ENCODE peak calls at places on chromosomes 3 and 15, in four cellular contexts. K is NB4, M is A549, W is IMR-90. Z is an unnamed sample.

GRCh38 chr3:43031490-43032216 is 52.5 kb downstream of the GASK1A start:
- DNase-seq in K (no peak), M (no peak), W (no peak), Z (no peak)

GRCh38 chr3:13708301-13708700 is 159.4 kb downstream of the FBLN2 start:
- DNase-seq in K (no peak), M (no peak), W (no peak), Z (no peak)

GRCh38 chr15:58510715-58511465 is 79.1 kb downstream of the LIPC start:
- DNase-seq in K (no peak), M (no peak), W (peak; percentile 51), Z (peak; percentile 68)

GRCh38 chr3:179148446-179149238 is 485 bp downstream of the PIK3CA start:
- DNase-seq in K (peak; percentile 71), M (peak; percentile 18), W (peak; percentile 28), Z (peak; percentile 41)

GRCh38 chr3:72951259-72951722 is 45.3 kb upstream of the PPP4R2 start:
- DNase-seq in K (no peak), M (no peak), W (no peak), Z (no peak)

GRCh38 chr3:51332156-51332555 is 52.9 kb upstream of the MANF start:
- DNase-seq in K (no peak), M (no peak), W (no peak), Z (no peak)

GRCh38 chr3:12659316-12660015 is 4.5 kb downstream of the RAF1 start:
- DNase-seq in K (no peak), M (no peak), W (no peak), Z (no peak)

GRCh38 chr3:149968216-149968615 is 2.5 kb downstream of the PFN2 start:
- DNase-seq in K (no peak), M (peak; percentile 13), W (peak; percentile 48), Z (no peak)

GRCh38 chr3:71962561-71963240 is 177.8 kb upstream of the PROK2 start:
- DNase-seq in K (no peak), M (no peak), W (peak; percentile 23), Z (peak; percentile 4)

GRCh38 chr3:110583373-110583935 is 488.2 kb upstream of the NECTIN3 start:
- DNase-seq in K (no peak), M (peak; percentile 65), W (peak; percentile 41), Z (no peak)

GRCh38 chr3:195160257-195160898 is 110.6 kb downstream of the XXYLT1 start:
- DNase-seq in K (no peak), M (no peak), W (peak; percentile 79), Z (peak; percentile 67)

GRCh38 chr3:149437286-149437685 is 37.2 kb upstream of the TM4SF4 start:
- DNase-seq in K (no peak), M (no peak), W (no peak), Z (no peak)

GRCh38 chr3:43181202-43181910 is 75.5 kb upstream of the POMGNT2 start:
- DNase-seq in K (no peak), M (no peak), W (no peak), Z (no peak)

GRCh38 chr3:157594413-157594812 is 91.2 kb upstream of the VEPH1 start:
- DNase-seq in K (peak; percentile 38), M (no peak), W (no peak), Z (peak; percentile 74)
- TF ChIP-seq CTCF in K (no peak), M (no peak), W (no peak), Z (peak; percentile 50)

DNA sequence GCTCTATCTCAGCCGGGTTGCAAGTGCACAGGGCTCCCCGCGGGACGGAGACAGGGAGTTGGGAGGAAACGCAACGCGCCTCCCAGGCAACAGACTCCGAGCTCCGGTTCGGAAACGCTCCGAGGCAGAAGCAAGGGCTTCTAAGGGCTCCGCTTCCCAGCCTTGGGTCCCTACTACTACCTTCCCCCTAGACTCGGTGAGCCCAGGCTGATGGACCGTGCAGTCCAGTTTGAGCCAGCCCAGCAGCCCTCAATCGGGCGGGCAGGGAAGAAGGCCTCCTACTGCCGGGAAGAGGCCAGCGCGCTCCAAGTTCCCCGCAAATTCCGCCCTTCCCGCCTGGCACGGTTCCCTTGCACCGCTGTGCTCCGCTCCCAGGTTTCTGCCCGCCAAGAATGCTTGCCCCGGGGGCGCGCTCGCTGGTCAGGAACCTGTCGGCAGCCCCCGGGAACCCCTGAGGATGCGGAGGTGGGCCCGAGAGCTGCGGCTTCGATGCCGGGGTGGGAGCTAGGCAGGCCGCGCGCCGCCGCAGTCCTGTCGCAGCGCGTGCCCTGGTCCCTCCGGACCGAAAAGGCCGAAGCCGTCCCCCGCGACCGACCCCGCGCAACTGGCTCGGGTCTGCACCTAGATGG is 728 bp downstream of the TRANK1 start:
- DNase-seq in K (peak; percentile 42), M (peak; percentile 49), W (peak; percentile 59), Z (peak; percentile 68)
- TF ChIP-seq CTCF in K (no peak), M (no peak), W (peak; percentile 13), Z (peak; percentile 2)

GRCh38 chr15:90214553-90215205 is 13.5 kb downstream of the SEMA4B start:
- DNase-seq in K (peak; percentile 36), M (peak; percentile 64), W (no peak), Z (no peak)
- TF ChIP-seq CTCF in K (no peak), M (peak; percentile 13), W (no peak), Z (peak; percentile 34)

GRCh38 chr15:65004993-65005392 is 15.3 kb upstream of the SPG21 start:
- DNase-seq in K (no peak), M (no peak), W (no peak), Z (no peak)

GRCh38 chr15:65006876-65007275 is 17.2 kb upstream of the SPG21 start:
- DNase-seq in K (no peak), M (no peak), W (no peak), Z (no peak)

DNA sequence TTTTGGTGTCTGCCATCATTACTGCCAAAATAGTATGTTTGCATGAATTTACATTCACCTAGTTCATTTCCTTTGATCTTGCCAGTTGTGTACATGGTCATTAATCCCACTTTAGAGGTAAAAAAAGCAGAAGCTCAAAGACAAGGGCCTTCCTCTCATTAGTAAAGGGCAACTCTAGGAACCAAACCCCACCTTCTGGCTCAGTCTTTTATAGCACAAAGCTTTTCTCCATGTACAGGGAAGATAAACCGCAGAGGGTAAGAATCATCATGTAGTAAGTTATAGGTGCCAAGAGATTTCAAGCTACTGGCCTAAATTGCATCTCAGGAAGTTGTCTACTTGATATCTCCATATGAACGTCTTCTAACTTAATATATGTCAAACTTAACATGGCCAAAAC is 19.3 kb upstream of the SPG21 start:
- DNase-seq in K (peak; percentile 49), M (no peak), W (no peak), Z (no peak)
- TF ChIP-seq CTCF in K (peak; percentile 27), M (no peak), W (peak; percentile 7), Z (peak; percentile 22)